ENCODE peak calls at places on chromosomes 2 and 18, in five cellular contexts. I is NCI-H1092 treated with DMSO at 0.1 percent for 48 hours, S is AG10803, V is epithelial cell of esophagus, Z is germinal center. O is an unnamed sample.
A peak's percentile ranks its signal among the peaks of the same experiment; 100 is the strongest.

GRCh38 chr2:143261986-143262784 is 133.0 kb downstream of the ARHGAP15 start:
- DNase-seq in I (no peak), S (no peak), V (peak; percentile 30), Z (peak; percentile 8), O (peak; percentile 83)

GRCh38 chr18:48894799-48895346 is 55.9 kb downstream of the SMAD7 start:
- DNase-seq in I (no peak), S (no peak), V (no peak), Z (no peak), O (no peak)

GRCh38 chr2:9596621-9597311 is 34.0 kb downstream of the YWHAQ start:
- DNase-seq in I (no peak), S (no peak), V (no peak), Z (no peak), O (no peak)

GRCh38 chr2:67400560-67401464 is 3.7 kb downstream of the ETAA1 start:
- DNase-seq in I (no peak), S (no peak), V (peak; percentile 16), Z (no peak), O (no peak)

GRCh38 chr2:237485304-237485703 is 1.7 kb upstream of the MLPH start:
- DNase-seq in I (no peak), S (no peak), V (no peak), Z (no peak), O (no peak)

GRCh38 chr2:96907405-96908041 is 37.6 kb upstream of the SEMA4C start:
- DNase-seq in I (peak; percentile 22), S (peak; percentile 81), V (no peak), Z (no peak), O (no peak)

GRCh38 chr2:229252996-229253395 is 18.1 kb downstream of the PID1 start:
- DNase-seq in I (no peak), S (no peak), V (no peak), Z (no peak), O (no peak)

GRCh38 chr2:40584432-40584831 is 132.5 kb upstream of the SLC8A1 start:
- DNase-seq in I (no peak), S (no peak), V (peak; percentile 36), Z (no peak), O (no peak)

GRCh38 chr2:205060269-205060668 is 515.0 kb downstream of the PARD3B start:
- DNase-seq in I (no peak), S (peak; percentile 84), V (peak; percentile 70), Z (no peak), O (no peak)

GRCh38 chr2:135647836-135648579 is 93.6 kb upstream of the UBXN4 start:
- DNase-seq in I (no peak), S (no peak), V (no peak), Z (no peak), O (no peak)

GRCh38 chr18:27419646-27420045 is 234.5 kb upstream of the CHST9 start:
- DNase-seq in I (no peak), S (no peak), V (no peak), Z (no peak), O (no peak)

GRCh38 chr2:45119038-45119437 is 109.8 kb upstream of the SIX2 start:
- DNase-seq in I (no peak), S (peak; percentile 64), V (peak; percentile 85), Z (no peak), O (no peak)